ENCODE peak calls at places on chromosomes 6 and 20, in nine cellular contexts. P is left cardiac atrium; R is sciatic nerve; B is upper lobe of right lung; V is activated CD8-positive, alpha-beta T cell treated with anti-CD3 and anti-CD28 coated beads for 36 hours; I is right lobe of liver; A is effector memory CD8-positive, alpha-beta T cell; O is T-cell; J is right cardiac atrium. L is an unnamed sample.
A peak's percentile ranks its signal among the peaks of the same experiment; 100 is the strongest.

GRCh38 chr6:141464490-141464889 is 668.2 kb upstream of the GJE1 start:
- ATAC-seq in P (peak; percentile 81), R (peak; percentile 72), B (no peak), V (no peak), I (no peak), A (peak; percentile 84), O (no peak), J (peak; percentile 83), L (no peak)

GRCh38 chr20:63979549-63980316 is at the start of gene SAMD10:
- ATAC-seq in P (peak; percentile 3), R (peak; percentile 23), B (peak; percentile 11), V (peak; percentile 63), I (peak; percentile 2), A (peak; percentile 38), O (peak; percentile 34), J (no peak), L (peak; percentile 75)

GRCh38 chr6:41625442-41625841 is 12.8 kb upstream of the MDFI start:
- ATAC-seq in P (peak; percentile 55), R (peak; percentile 85), B (no peak), V (no peak), I (no peak), A (peak; percentile 74), O (no peak), J (peak; percentile 77), L (no peak)

GRCh38 chr6:113461153-113461897 is 395.8 kb upstream of the MARCKS start:
- ATAC-seq in P (no peak), R (peak; percentile 66), B (no peak), V (no peak), I (no peak), A (no peak), O (no peak), J (no peak), L (no peak)

GRCh38 chr20:19701449-19701848 is 56.6 kb upstream of the RIN2 start:
- ATAC-seq in P (no peak), R (no peak), B (no peak), V (no peak), I (no peak), A (peak; percentile 31), O (no peak), J (no peak), L (peak; percentile 91)

GRCh38 chr6:120875900-120876299 is 458.4 kb downstream of the TBC1D32 start:
- ATAC-seq in P (no peak), R (no peak), B (no peak), V (no peak), I (no peak), A (no peak), O (no peak), J (no peak), L (peak; percentile 64)

GRCh38 chr6:134240664-134241431 is 77.1 kb downstream of the SGK1 start:
- ATAC-seq in P (peak; percentile 63), R (peak; percentile 68), B (peak; percentile 85), V (peak; percentile 75), I (peak; percentile 46), A (peak; percentile 92), O (peak; percentile 92), J (no peak), L (peak; percentile 75)

GRCh38 chr6:127446356-127446755 is 12.8 kb downstream of the KIAA0408 start:
- ATAC-seq in P (no peak), R (no peak), B (no peak), V (no peak), I (no peak), A (no peak), O (no peak), J (no peak), L (no peak)

GRCh38 chr6:136693090-136693489 is 99.2 kb downstream of the MAP3K5 start:
- ATAC-seq in P (no peak), R (no peak), B (no peak), V (no peak), I (no peak), A (no peak), O (no peak), J (no peak), L (no peak)

GRCh38 chr6:46217671-46218131 is 46.9 kb upstream of the ENPP5 start:
- ATAC-seq in P (peak; percentile 77), R (peak; percentile 81), B (peak; percentile 64), V (peak; percentile 48), I (peak; percentile 61), A (no peak), O (no peak), J (peak; percentile 92), L (peak; percentile 90)

GRCh38 chr20:1907586-1907985 is 12.4 kb downstream of the SIRPA start:
- ATAC-seq in P (peak; percentile 82), R (no peak), B (peak; percentile 14), V (no peak), I (no peak), A (no peak), O (no peak), J (peak; percentile 63), L (no peak)

GRCh38 chr20:57272883-57273282 is 6.4 kb upstream of the BMP7 start:
- ATAC-seq in P (peak; percentile 22), R (no peak), B (no peak), V (no peak), I (no peak), A (no peak), O (no peak), J (peak; percentile 76), L (no peak)

GRCh38 chr20:57450931-57451330 is 59.7 kb downstream of the RBM38 start:
- ATAC-seq in P (no peak), R (no peak), B (no peak), V (no peak), I (no peak), A (no peak), O (no peak), J (peak; percentile 7), L (peak; percentile 49)

GRCh38 chr6:148830614-148831013 is 83.8 kb downstream of the UST start:
- ATAC-seq in P (no peak), R (no peak), B (no peak), V (peak; percentile 66), I (no peak), A (peak; percentile 59), O (no peak), J (no peak), L (peak; percentile 72)

GRCh38 chr6:2854394-2854982 is 12.8 kb upstream of the SERPINB1 start:
- ATAC-seq in P (peak; percentile 53), R (peak; percentile 63), B (peak; percentile 71), V (no peak), I (peak; percentile 48), A (no peak), O (no peak), J (peak; percentile 45), L (peak; percentile 21)

GRCh38 chr20:42506397-42506796 is 683.3 kb downstream of the PTPRT start:
- ATAC-seq in P (no peak), R (no peak), B (no peak), V (no peak), I (no peak), A (no peak), O (no peak), J (no peak), L (no peak)

GRCh38 chr20:46650575-46651090 is 626 bp downstream of the SLC13A3 start:
- ATAC-seq in P (no peak), R (no peak), B (no peak), V (no peak), I (no peak), A (no peak), O (no peak), J (no peak), L (no peak)

GRCh38 chr20:10910535-10911239 is 236.9 kb upstream of the JAG1 start:
- ATAC-seq in P (peak; percentile 86), R (peak; percentile 71), B (peak; percentile 34), V (no peak), I (no peak), A (no peak), O (no peak), J (peak; percentile 88), L (no peak)

GRCh38 chr6:154249499-154250298 is 106.9 kb downstream of the IPCEF1 start:
- ATAC-seq in P (no peak), R (no peak), B (no peak), V (peak; percentile 60), I (peak; percentile 17), A (peak; percentile 62), O (peak; percentile 67), J (no peak), L (peak; percentile 72)

GRCh38 chr6:150118642-150119041 is 24.2 kb upstream of the PPP1R14C start:
- ATAC-seq in P (peak; percentile 12), R (no peak), B (peak; percentile 60), V (no peak), I (peak; percentile 16), A (no peak), O (no peak), J (peak; percentile 63), L (peak; percentile 16)

GRCh38 chr6:38234934-38235678 is 404.6 kb downstream of the BTBD9 start:
- ATAC-seq in P (no peak), R (no peak), B (no peak), V (no peak), I (no peak), A (no peak), O (no peak), J (no peak), L (peak; percentile 90)

GRCh38 chr6:8831366-8832152 is 396.2 kb upstream of the SLC35B3 start:
- ATAC-seq in P (no peak), R (no peak), B (no peak), V (no peak), I (peak; percentile 86), A (no peak), O (no peak), J (no peak), L (no peak)

GRCh38 chr6:150620763-150621162 is 21.1 kb downstream of the PLEKHG1 start:
- ATAC-seq in P (no peak), R (no peak), B (no peak), V (no peak), I (no peak), A (no peak), O (no peak), J (no peak), L (no peak)

GRCh38 chr20:11302436-11302835 is 615.3 kb upstream of the BTBD3 start:
- ATAC-seq in P (no peak), R (no peak), B (no peak), V (no peak), I (no peak), A (no peak), O (no peak), J (no peak), L (no peak)

GRCh38 chr6:30748851-30749540 is 4.6 kb upstream of the IER3 start:
- ATAC-seq in P (no peak), R (no peak), B (no peak), V (no peak), I (no peak), A (no peak), O (no peak), J (no peak), L (no peak)

GRCh38 chr20:20690676-20691476 is 21.6 kb downstream of the RALGAPA2 start:
- ATAC-seq in P (peak; percentile 79), R (peak; percentile 77), B (peak; percentile 33), V (no peak), I (peak; percentile 50), A (no peak), O (no peak), J (peak; percentile 27), L (peak; percentile 92)

GRCh38 chr6:13794184-13794583 is 20.2 kb downstream of the MCUR1 start:
- ATAC-seq in P (no peak), R (no peak), B (no peak), V (no peak), I (no peak), A (no peak), O (no peak), J (no peak), L (no peak)

GRCh38 chr20:58173930-58174707 is 54.3 kb downstream of the ANKRD60 start:
- ATAC-seq in P (peak; percentile 28), R (peak; percentile 49), B (no peak), V (peak; percentile 51), I (no peak), A (no peak), O (no peak), J (no peak), L (no peak)

GRCh38 chr20:10721112-10721896 is 47.5 kb upstream of the JAG1 start:
- ATAC-seq in P (peak; percentile 33), R (no peak), B (no peak), V (no peak), I (no peak), A (no peak), O (no peak), J (no peak), L (no peak)

GRCh38 chr6:25218346-25218745 is 60.8 kb upstream of the CARMIL1 start:
- ATAC-seq in P (no peak), R (no peak), B (peak; percentile 36), V (no peak), I (no peak), A (no peak), O (no peak), J (no peak), L (no peak)

GRCh38 chr20:59948828-59949720 is 8.9 kb downstream of the FAM217B start:
- ATAC-seq in P (peak; percentile 42), R (peak; percentile 69), B (peak; percentile 76), V (peak; percentile 79), I (peak; percentile 65), A (peak; percentile 94), O (peak; percentile 89), J (no peak), L (peak; percentile 48)